ENCODE peak calls at places on chromosomes 2 and 18, in ten cellular contexts. G is right cardiac atrium, C is cardiac muscle cell, U is prostate gland, I is MM.1S, M is GM23248, P is mesendoderm, O is body of pancreas, Y is A549, J is psoas muscle. H is an unnamed sample.

GRCh38 chr2:207334631-207335371 is 169.1 kb upstream of the KLF7 start:
- DNase-seq in J (peak; percentile 67), Y (peak; percentile 72), O (peak; percentile 36), M (peak; percentile 98), I (no peak), G (peak; percentile 76), C (peak; percentile 98), P (peak; percentile 96), U (peak; percentile 24), H (peak; percentile 84)

GRCh38 chr2:20456049-20456665 is 9.3 kb downstream of the RHOB start:
- DNase-seq in G (no peak), U (no peak), C (no peak), M (no peak), J (no peak), O (no peak), P (no peak), Y (no peak), I (no peak), H (no peak)

GRCh38 chr2:132559326-132559725 is 110.7 kb downstream of the LYPD1 start:
- DNase-seq in G (no peak), I (no peak), M (no peak), C (no peak), O (no peak), J (no peak), U (no peak), Y (no peak), P (no peak), H (no peak)

GRCh38 chr2:170815746-170816498 is 765 bp upstream of the GAD1 start:
- DNase-seq in M (peak; percentile 67), I (peak; percentile 80), P (peak; percentile 91), G (peak; percentile 75), J (peak; percentile 51), Y (peak; percentile 67), U (peak; percentile 64), O (peak; percentile 81), C (peak; percentile 58), H (peak; percentile 84)

GRCh38 chr18:36536426-36536825 is 238.9 kb downstream of the FHOD3 start:
- DNase-seq in I (no peak), G (no peak), U (no peak), O (no peak), C (no peak), Y (no peak), J (no peak), P (no peak), M (no peak), H (no peak)

GRCh38 chr2:240935101-240935876 is 29.2 kb downstream of the CROCC2 start:
- DNase-seq in C (no peak), O (peak; percentile 4), P (no peak), J (no peak), I (no peak), G (peak; percentile 46), U (no peak), Y (no peak), M (no peak), H (no peak)

GRCh38 chr2:228875152-228875875 is 395.8 kb downstream of the PID1 start:
- DNase-seq in O (no peak), J (no peak), U (no peak), P (no peak), C (peak; percentile 19), M (peak; percentile 36), I (no peak), Y (no peak), G (no peak), H (no peak)

GRCh38 chr2:152506843-152507242 is 171.9 kb downstream of the FMNL2 start:
- DNase-seq in O (no peak), I (peak; percentile 79), C (peak; percentile 57), M (peak; percentile 55), P (no peak), U (no peak), G (no peak), J (no peak), Y (no peak), H (no peak)

GRCh38 chr2:183594150-183594549 is 469.9 kb downstream of the NUP35 start:
- DNase-seq in O (no peak), Y (no peak), J (no peak), C (no peak), P (no peak), M (no peak), U (no peak), G (no peak), I (no peak), H (no peak)

GRCh38 chr2:45690223-45690622 is 38.7 kb downstream of the PRKCE start:
- DNase-seq in Y (no peak), P (no peak), O (no peak), M (no peak), G (no peak), U (no peak), C (no peak), I (no peak), J (no peak), H (no peak)

GRCh38 chr18:5527603-5528002 is 16.2 kb downstream of the EPB41L3 start:
- DNase-seq in M (peak; percentile 91), G (no peak), U (no peak), Y (no peak), P (no peak), I (no peak), C (peak; percentile 87), J (peak; percentile 53), O (peak; percentile 10), H (no peak)

GRCh38 chr2:232689152-232689910 is 7.8 kb upstream of the GIGYF2 start:
- DNase-seq in P (no peak), M (no peak), G (peak; percentile 78), C (peak; percentile 73), O (peak; percentile 73), U (no peak), J (peak; percentile 27), Y (no peak), I (no peak), H (no peak)

GRCh38 chr18:25233582-25234362 is 118.2 kb downstream of the ZNF521 start:
- DNase-seq in M (peak; percentile 78), C (peak; percentile 77), U (no peak), I (no peak), Y (no peak), J (no peak), O (no peak), P (peak; percentile 86), G (no peak), H (no peak)

GRCh38 chr18:25229080-25229479 is 122.9 kb downstream of the ZNF521 start:
- DNase-seq in J (no peak), O (no peak), U (peak; percentile 13), M (peak; percentile 81), C (peak; percentile 80), Y (no peak), I (no peak), G (peak; percentile 36), P (peak; percentile 56), H (no peak)

GRCh38 chr18:25229858-25230257 is 122.1 kb downstream of the ZNF521 start:
- DNase-seq in I (no peak), M (no peak), C (peak; percentile 26), O (no peak), U (no peak), P (no peak), Y (no peak), G (no peak), J (no peak), H (no peak)

GRCh38 chr18:25230658-25231326 is 121.2 kb downstream of the ZNF521 start:
- DNase-seq in U (peak; percentile 79), I (peak; percentile 71), O (peak; percentile 33), C (peak; percentile 93), P (no peak), J (peak; percentile 76), Y (no peak), M (peak; percentile 95), G (peak; percentile 87), H (peak; percentile 81)

DNA sequence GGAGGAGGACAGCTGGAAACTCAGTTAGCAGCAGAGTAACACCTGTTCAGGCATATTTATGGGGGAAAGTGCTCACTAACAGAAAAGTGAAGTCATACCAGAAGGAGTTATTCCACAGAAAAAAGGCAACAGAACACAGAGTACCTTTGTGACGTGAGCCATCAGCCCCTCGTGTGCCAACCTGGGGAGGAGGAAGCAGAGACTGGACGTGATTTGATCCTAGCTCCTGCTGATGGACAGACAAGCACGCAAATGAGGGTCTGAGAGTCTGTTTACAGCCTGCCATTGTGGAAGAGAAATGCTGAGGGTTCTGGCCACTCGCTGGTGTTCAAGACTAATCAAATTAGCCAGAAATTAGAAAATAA is 120.7 kb downstream of the ZNF521 start:
- DNase-seq in U (no peak), I (peak; percentile 11), G (peak; percentile 38), Y (no peak), P (no peak), J (peak; percentile 23), C (no peak), O (no peak), M (no peak), H (no peak)
- H3K27ac ChIP-seq in U (peak overlapping the region; percentile 8), I (peak overlapping the region; percentile 73), G (peak overlapping the region; percentile 85), Y (no peak overlapping the region), P (no peak overlapping the region), J (peak overlapping the region; percentile 72), C (peak overlapping the region; percentile 65), O (peak overlapping the region; percentile 45), M (peak overlapping the region; percentile 80), H (peak overlapping the region; percentile 90)

DNA sequence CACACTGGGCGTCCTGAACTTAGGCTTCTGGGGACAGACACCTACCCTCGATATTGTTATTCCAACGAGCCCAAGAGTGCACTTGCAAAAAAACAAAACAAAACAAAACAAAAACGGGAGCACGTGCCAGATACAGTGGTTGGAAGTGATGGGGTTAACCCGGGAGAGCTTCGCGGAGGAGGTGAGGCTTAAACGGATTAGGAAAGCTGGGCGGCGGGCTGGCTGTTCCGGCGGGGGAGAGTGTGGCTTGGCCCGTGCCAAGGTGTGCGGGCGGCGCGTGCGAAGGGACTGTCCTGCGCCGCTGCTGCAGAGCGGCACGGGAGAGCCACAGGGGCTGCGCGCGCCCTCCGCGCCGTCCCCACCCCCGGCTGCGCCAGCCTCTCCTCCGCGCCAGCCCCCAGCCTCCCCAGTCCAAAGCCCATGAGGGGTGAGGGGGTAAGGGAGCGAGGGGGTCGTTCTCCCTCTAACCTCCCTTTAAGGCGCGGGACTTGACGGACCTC is 1.5 kb upstream of the SLC30A3 start:
- DNase-seq in G (no peak), C (no peak), O (no peak), M (no peak), Y (no peak), I (peak; percentile 12), P (peak; percentile 39), U (no peak), J (no peak), H (no peak)
- H3K4me3 ChIP-seq in G (peak overlapping the region; percentile 8), C (peak overlapping the region; percentile 92), O (no peak overlapping the region), M (no peak overlapping the region), Y (peak overlapping the region; percentile 75), I (peak overlapping the region; percentile 65), P (no peak overlapping the region), U (peak overlapping the region; percentile 3), J (peak overlapping the region; percentile 71), H (no peak overlapping the region)

GRCh38 chr2:6822394-6822793 is 43.3 kb downstream of the CMPK2 start:
- DNase-seq in G (no peak), U (no peak), M (no peak), C (no peak), I (no peak), J (no peak), P (no peak), O (no peak), Y (no peak), H (no peak)
- H3K4me1 ChIP-seq in G (no peaks in the 10 kb centered on the region), U (no peaks in the 10 kb centered on the region), M (peaks cover 3% of the 10 kb centered on the region), C (no peaks in the 10 kb centered on the region), I (no peaks in the 10 kb centered on the region), J (no peaks in the 10 kb centered on the region), P (no peaks in the 10 kb centered on the region), O (no peaks in the 10 kb centered on the region), Y (no peaks in the 10 kb centered on the region), H (no peaks in the 10 kb centered on the region)

DNA sequence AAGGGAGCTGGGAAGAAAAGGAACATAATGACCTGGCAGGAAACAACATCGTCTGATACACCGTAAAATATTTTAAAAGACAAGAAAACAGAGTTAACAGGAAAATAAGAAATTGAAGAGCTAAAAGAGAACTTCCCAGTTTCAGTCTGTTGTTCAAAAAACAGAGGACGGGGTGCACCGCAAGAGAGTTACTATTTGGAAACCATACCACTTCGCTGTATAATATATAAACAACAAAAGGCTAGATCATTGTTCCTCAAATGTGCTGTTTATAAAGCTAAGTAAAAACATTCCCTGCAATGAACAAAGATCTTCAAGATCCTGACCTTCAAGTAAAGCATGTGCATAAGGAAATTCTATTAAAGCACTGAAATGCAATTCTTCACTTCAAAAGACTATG is 2.1 kb downstream of the PPP3R1 start:
- DNase-seq in O (no peak), U (no peak), M (peak; percentile 25), J (no peak), G (no peak), I (no peak), Y (no peak), P (no peak), C (no peak), H (no peak)
- H3K27ac ChIP-seq in O (peak overlapping the region; percentile 97), U (peak overlapping the region; percentile 96), M (peak overlapping the region; percentile 95), J (peak overlapping the region; percentile 99), G (no peak overlapping the region), I (peak overlapping the region; percentile 87), Y (no peak overlapping the region), P (no peak overlapping the region), C (peak overlapping the region; percentile 99), H (no peak overlapping the region)